ENCODE peak calls at places on chromosomes 12 and 14, in six cellular contexts. One of them, this sample, is unnamed.

GRCh38 chr14:54584097-54584496 is 17.2 kb downstream of the SAMD4A start:
- DNase-seq in A549: no peak
- DNase-seq in skeletal muscle cell: no peak
- DNase-seq in HT1080: no peak
- DNase-seq in stimulated activated CD4-positive, alpha-beta T cell treated with anti-CD3 and anti-CD28 coated beads, Interleukin-15, amount 100 ng/mL, for 1 hour: no peak
- DNase-seq in NCI-H510A: no peak
- DNase-seq in this sample: no peak

GRCh38 chr12:118520954-118521353 is 144.6 kb downstream of the SUDS3 start:
- DNase-seq in skeletal muscle cell: no peak
- DNase-seq in stimulated activated CD4-positive, alpha-beta T cell treated with anti-CD3 and anti-CD28 coated beads, Interleukin-15, amount 100 ng/mL, for 1 hour: no peak
- DNase-seq in NCI-H510A: no peak
- DNase-seq in HT1080: no peak
- DNase-seq in A549: no peak
- DNase-seq in this sample: no peak

GRCh38 chr14:76271371-76271770 is 104.6 kb upstream of the ESRRB start:
- DNase-seq in NCI-H510A: no peak
- DNase-seq in A549: no peak
- DNase-seq in stimulated activated CD4-positive, alpha-beta T cell treated with anti-CD3 and anti-CD28 coated beads, Interleukin-15, amount 100 ng/mL, for 1 hour: no peak
- DNase-seq in skeletal muscle cell: no peak
- DNase-seq in HT1080: no peak
- DNase-seq in this sample: no peak

GRCh38 chr12:108635201-108635996 is 1.7 kb upstream of the SELPLG start:
- DNase-seq in skeletal muscle cell: no peak
- DNase-seq in A549: no peak
- DNase-seq in stimulated activated CD4-positive, alpha-beta T cell treated with anti-CD3 and anti-CD28 coated beads, Interleukin-15, amount 100 ng/mL, for 1 hour: no peak
- DNase-seq in NCI-H510A: no peak
- DNase-seq in HT1080: no peak
- DNase-seq in this sample: peak

GRCh38 chr12:632102-632696 is 31.0 kb downstream of the NINJ2 start:
- DNase-seq in NCI-H510A: no peak
- DNase-seq in stimulated activated CD4-positive, alpha-beta T cell treated with anti-CD3 and anti-CD28 coated beads, Interleukin-15, amount 100 ng/mL, for 1 hour: no peak
- DNase-seq in HT1080: peak
- DNase-seq in skeletal muscle cell: peak
- DNase-seq in A549: peak
- DNase-seq in this sample: peak

GRCh38 chr14:79836577-79836976 is 374.7 kb downstream of the DIO2 start:
- DNase-seq in skeletal muscle cell: no peak
- DNase-seq in HT1080: peak
- DNase-seq in stimulated activated CD4-positive, alpha-beta T cell treated with anti-CD3 and anti-CD28 coated beads, Interleukin-15, amount 100 ng/mL, for 1 hour: no peak
- DNase-seq in A549: no peak
- DNase-seq in NCI-H510A: no peak
- DNase-seq in this sample: no peak

GRCh38 chr14:38257500-38257899 is 1.6 kb upstream of the CLEC14A start:
- DNase-seq in stimulated activated CD4-positive, alpha-beta T cell treated with anti-CD3 and anti-CD28 coated beads, Interleukin-15, amount 100 ng/mL, for 1 hour: no peak
- DNase-seq in skeletal muscle cell: no peak
- DNase-seq in HT1080: peak
- DNase-seq in NCI-H510A: no peak
- DNase-seq in A549: no peak
- DNase-seq in this sample: no peak

GRCh38 chr14:100533647-100534485 is 53.4 kb downstream of the BEGAIN start:
- DNase-seq in HT1080: no peak
- DNase-seq in stimulated activated CD4-positive, alpha-beta T cell treated with anti-CD3 and anti-CD28 coated beads, Interleukin-15, amount 100 ng/mL, for 1 hour: no peak
- DNase-seq in skeletal muscle cell: no peak
- DNase-seq in A549: no peak
- DNase-seq in NCI-H510A: no peak
- DNase-seq in this sample: peak

GRCh38 chr12:52713960-52714886 is 10.9 kb upstream of the KRT77 start:
- DNase-seq in A549: peak
- DNase-seq in HT1080: no peak
- DNase-seq in NCI-H510A: no peak
- DNase-seq in skeletal muscle cell: no peak
- DNase-seq in stimulated activated CD4-positive, alpha-beta T cell treated with anti-CD3 and anti-CD28 coated beads, Interleukin-15, amount 100 ng/mL, for 1 hour: no peak
- DNase-seq in this sample: peak

This sample was measured in islet precursor cell.